ENCODE peak calls at places on chromosomes 4 and X, in seven cellular contexts. J is activated CD4-positive, alpha-beta T cell treated with anti-CD3 and anti-CD28 coated beads for 1 hour; O is cardiac fibroblast; R is pulmonary artery endothelial cell; E is stimulated activated CD4-positive, alpha-beta T cell treated with anti-CD3 and anti-CD28 coated beads, Interleukin-4, amount 100 ng/mL, for 4 hours; F is head of caudate nucleus; M is AG08396. H is an unnamed sample.

GRCh38 chr4:41050840-41051775 is 163.2 kb downstream of the APBB2 start:
- DNase-seq in J (no peak), O (peak; percentile 20), R (no peak), E (no peak), F (no peak), M (no peak), H (no peak)

GRCh38 chr4:109429545-109429944 is 4.1 kb upstream of the SEC24B start:
- DNase-seq in J (no peak), O (peak; percentile 55), R (peak; percentile 70), E (no peak), F (no peak), M (no peak), H (no peak)

GRCh38 chr4:165926307-165926706 is 53.3 kb downstream of the TLL1 start:
- DNase-seq in J (no peak), O (no peak), R (no peak), E (no peak), F (no peak), M (no peak), H (no peak)

GRCh38 chr4:152944678-152945320 is 8.7 kb downstream of the FHDC1 start:
- DNase-seq in J (no peak), O (no peak), R (no peak), E (no peak), F (no peak), M (no peak), H (no peak)

GRCh38 chr4:60502733-60503132 is 697.4 kb upstream of the ADGRL3 start:
- DNase-seq in J (no peak), O (no peak), R (no peak), E (no peak), F (no peak), M (no peak), H (no peak)

GRCh38 chrX:133607419-133608348 is 192.4 kb upstream of the GPC4 start:
- DNase-seq in J (no peak), O (no peak), R (no peak), E (no peak), F (no peak), M (no peak), H (no peak)

GRCh38 chr4:15906024-15906443 is 32.5 kb downstream of the FGFBP1 start:
- DNase-seq in J (no peak), O (no peak), R (no peak), E (no peak), F (peak; percentile 16), M (no peak), H (no peak)

GRCh38 chrX:65528293-65528692 is 6.3 kb downstream of the LAS1L start:
- DNase-seq in J (no peak), O (no peak), R (no peak), E (no peak), F (no peak), M (no peak), H (no peak)

GRCh38 chrX:151505796-151506195 is 57.7 kb upstream of the PASD1 start:
- DNase-seq in J (no peak), O (no peak), R (no peak), E (no peak), F (peak; percentile 5), M (no peak), H (no peak)

GRCh38 chrX:9942086-9942485 is 25.1 kb upstream of the CLDN34 start:
- DNase-seq in J (no peak), O (no peak), R (no peak), E (peak; percentile 31), F (no peak), M (no peak), H (peak; percentile 68)

GRCh38 chr4:1793940-1794808 is 1.1 kb downstream of the FGFR3 start:
- DNase-seq in J (no peak), O (peak; percentile 13), R (no peak), E (no peak), F (no peak), M (no peak), H (no peak)

GRCh38 chrX:40008841-40009461 is 88.8 kb downstream of the BCOR start:
- DNase-seq in J (no peak), O (peak; percentile 13), R (no peak), E (peak; percentile 44), F (peak; percentile 17), M (no peak), H (no peak)

GRCh38 chr4:99687120-99687519 is 29.5 kb upstream of the C4orf54 start:
- DNase-seq in J (no peak), O (no peak), R (no peak), E (no peak), F (no peak), M (no peak), H (no peak)

GRCh38 chr4:81052119-81053068 is 21.9 kb downstream of the BMP3 start:
- DNase-seq in J (peak; percentile 17), O (peak; percentile 66), R (peak; percentile 11), E (peak; percentile 35), F (peak; percentile 69), M (peak; percentile 37), H (peak; percentile 88)

GRCh38 chrX:139759637-139760036 is 51.7 kb upstream of the MCF2 start:
- DNase-seq in J (no peak), O (peak; percentile 30), R (no peak), E (no peak), F (peak; percentile 8), M (peak; percentile 5), H (no peak)

GRCh38 chr4:72112514-72113156 is 80.8 kb downstream of the NPFFR2 start:
- DNase-seq in J (no peak), O (peak; percentile 0), R (no peak), E (no peak), F (peak; percentile 49), M (peak; percentile 2), H (peak; percentile 78)

GRCh38 chr4:165403667-165404066 is 24.9 kb downstream of the CPE start:
- DNase-seq in J (no peak), O (no peak), R (no peak), E (no peak), F (no peak), M (no peak), H (no peak)

GRCh38 chr4:110636677-110637407 is 14.0 kb upstream of the PITX2 start:
- DNase-seq in J (no peak), O (peak; percentile 49), R (no peak), E (no peak), F (no peak), M (no peak), H (no peak)

GRCh38 chr4:14345356-14345775 is 656.9 kb upstream of the CPEB2 start:
- DNase-seq in J (no peak), O (peak; percentile 33), R (no peak), E (no peak), F (no peak), M (peak; percentile 42), H (no peak)

GRCh38 chrX:108165349-108166111 is 74.0 kb downstream of the ATG4A start:
- DNase-seq in J (no peak), O (peak; percentile 70), R (no peak), E (no peak), F (peak; percentile 24), M (peak; percentile 57), H (no peak)

GRCh38 chrX:13855689-13856425 is 39.0 kb upstream of the GPM6B start:
- DNase-seq in J (no peak), O (no peak), R (no peak), E (no peak), F (no peak), M (no peak), H (no peak)

GRCh38 chr4:101418055-101418454 is 70.7 kb upstream of the PPP3CA start:
- DNase-seq in J (no peak), O (no peak), R (no peak), E (peak; percentile 21), F (no peak), M (no peak), H (peak; percentile 49)

GRCh38 chr4:15891312-15891711 is 47.2 kb downstream of the FGFBP1 start:
- DNase-seq in J (no peak), O (no peak), R (no peak), E (no peak), F (no peak), M (no peak), H (no peak)

GRCh38 chr4:23023121-23023520 is 330.4 kb downstream of the GBA3 start:
- DNase-seq in J (no peak), O (no peak), R (no peak), E (no peak), F (no peak), M (no peak), H (no peak)

GRCh38 chrX:39859991-39860861 is 237.5 kb downstream of the BCOR start:
- DNase-seq in J (peak; percentile 71), O (peak; percentile 75), R (peak; percentile 55), E (peak; percentile 65), F (no peak), M (peak; percentile 48), H (peak; percentile 79)

GRCh38 chr4:8291036-8291682 is 21.6 kb downstream of the HTRA3 start:
- DNase-seq in J (no peak), O (no peak), R (no peak), E (no peak), F (no peak), M (no peak), H (no peak)

GRCh38 chr4:23332266-23332665 is 557.6 kb downstream of the PPARGC1A start:
- DNase-seq in J (no peak), O (no peak), R (no peak), E (no peak), F (peak; percentile 6), M (no peak), H (no peak)

GRCh38 chr4:82785248-82786003 is 13.2 kb downstream of the SCD5 start:
- DNase-seq in J (no peak), O (peak; percentile 92), R (peak; percentile 93), E (no peak), F (peak; percentile 66), M (peak; percentile 33), H (no peak)

GRCh38 chr4:59503731-59504130 is 1696.4 kb upstream of the ADGRL3 start:
- DNase-seq in J (no peak), O (no peak), R (no peak), E (no peak), F (no peak), M (no peak), H (no peak)

GRCh38 chrX:39445336-39445735 is 644.1 kb downstream of the MID1IP1 start:
- DNase-seq in J (peak; percentile 12), O (no peak), R (no peak), E (peak; percentile 46), F (peak; percentile 11), M (no peak), H (no peak)

GRCh38 chr4:157779084-157779483 is 393.7 kb downstream of the GASK1B start:
- DNase-seq in J (no peak), O (no peak), R (no peak), E (no peak), F (no peak), M (no peak), H (no peak)

GRCh38 chr4:26321326-26322276 is 787 bp downstream of the RBPJ start:
- DNase-seq in J (no peak), O (peak; percentile 24), R (no peak), E (peak; percentile 21), F (no peak), M (no peak), H (no peak)